ENCODE peak calls at places on chromosomes 6 and 20, in four cellular contexts. I, V, Q and R are unnamed samples.

GRCh38 chr6:156828280-156828703 is 51.1 kb downstream of the ARID1B start:
- DNase-seq in Q (peak; percentile 44), V (peak; percentile 79), I (no peak), R (no peak)

GRCh38 chr6:137705166-137706064 is 161.6 kb upstream of the TNFAIP3 start:
- DNase-seq in V (no peak), Q (peak; percentile 79), I (peak; percentile 48), R (peak; percentile 64)

GRCh38 chr20:36768768-36769430 is 4.7 kb downstream of the DSN1 start:
- DNase-seq in Q (no peak), I (no peak), V (no peak), R (no peak)

GRCh38 chr20:3820048-3820900 is at the start of gene AP5S1:
- DNase-seq in I (peak; percentile 84), Q (peak; percentile 99), V (peak; percentile 91), R (peak; percentile 98)

GRCh38 chr6:115891704-115892225 is 168.9 kb downstream of the FRK start:
- DNase-seq in V (no peak), I (no peak), Q (no peak), R (no peak)

GRCh38 chr20:25282034-25282781 is 34.3 kb downstream of the PYGB start:
- DNase-seq in V (no peak), Q (peak; percentile 35), I (no peak), R (peak; percentile 24)

GRCh38 chr6:104201557-104201956 is 658.2 kb downstream of the HACE1 start:
- DNase-seq in Q (no peak), I (no peak), V (no peak), R (no peak)

GRCh38 chr6:131383421-131384411 is 189.3 kb upstream of the ARG1 start:
- DNase-seq in Q (no peak), I (no peak), V (peak; percentile 19), R (no peak)

GRCh38 chr6:33419580-33420492 is at the start of gene SYNGAP1:
- DNase-seq in V (no peak), Q (peak; percentile 82), I (no peak), R (no peak)

GRCh38 chr6:142696689-142697088 is 248.3 kb downstream of the HIVEP2 start:
- DNase-seq in Q (no peak), V (no peak), I (no peak), R (peak; percentile 82)

GRCh38 chr6:156976144-156977088 is 199.2 kb downstream of the ARID1B start:
- DNase-seq in I (no peak), V (no peak), Q (no peak), R (no peak)

GRCh38 chr6:122428781-122429180 is 29.3 kb downstream of the HSF2 start:
- DNase-seq in V (no peak), Q (no peak), I (no peak), R (no peak)

GRCh38 chr6:109406196-109406595 is 23.9 kb upstream of the CD164 start:
- DNase-seq in V (no peak), I (no peak), Q (no peak), R (no peak)

GRCh38 chr6:89310929-89311328 is 4.2 kb downstream of the GABRR2 start:
- DNase-seq in V (no peak), Q (no peak), I (no peak), R (no peak)

GRCh38 chr6:5850848-5851255 is 155.9 kb downstream of the NRN1 start:
- DNase-seq in I (no peak), Q (no peak), V (no peak), R (no peak)

GRCh38 chr6:156390621-156391378 is 386.4 kb upstream of the ARID1B start:
- DNase-seq in I (no peak), V (no peak), Q (no peak), R (no peak)

GRCh38 chr6:155452576-155452975 is 3.1 kb downstream of the NOX3 start:
- DNase-seq in Q (no peak), I (no peak), V (no peak), R (no peak)

GRCh38 chr20:37430778-37431460 is 85.0 kb downstream of the SRC start:
- DNase-seq in I (no peak), V (no peak), Q (no peak), R (no peak)

GRCh38 chr6:76702187-76702586 is 629.7 kb upstream of the IMPG1 start:
- DNase-seq in V (no peak), Q (no peak), I (no peak), R (no peak)

GRCh38 chr6:139452176-139452876 is 77.9 kb upstream of the CITED2 start:
- DNase-seq in V (no peak), I (no peak), Q (no peak), R (no peak)

GRCh38 chr6:105993769-105994521 is 92.2 kb upstream of the PRDM1 start:
- DNase-seq in Q (peak; percentile 57), V (no peak), I (no peak), R (peak; percentile 47)

GRCh38 chr6:7129784-7130569 is 22.2 kb downstream of the RREB1 start:
- DNase-seq in Q (no peak), I (no peak), V (no peak), R (peak; percentile 84)

GRCh38 chr6:135018961-135019360 is 35.7 kb downstream of the HBS1L start:
- DNase-seq in Q (no peak), V (no peak), I (no peak), R (no peak)

GRCh38 chr20:58976095-58976730 is 4.8 kb upstream of the NELFCD start:
- DNase-seq in Q (no peak), I (no peak), V (no peak), R (no peak)

GRCh38 chr6:117169781-117170281 is 95.5 kb upstream of the VGLL2 start:
- DNase-seq in Q (no peak), V (no peak), I (no peak), R (no peak)

GRCh38 chr6:7902867-7903266 is 7.7 kb downstream of the TXNDC5 start:
- DNase-seq in I (no peak), V (no peak), Q (no peak), R (no peak)

GRCh38 chr6:15358579-15359327 is 112.9 kb downstream of the JARID2 start:
- DNase-seq in I (no peak), V (no peak), Q (no peak), R (no peak)

GRCh38 chr20:49631074-49631716 is 63.3 kb upstream of the PTGIS start:
- DNase-seq in V (no peak), Q (no peak), I (no peak), R (no peak)

GRCh38 chr6:1611572-1612385 is 2.1 kb downstream of the FOXC1 start:
- DNase-seq in V (no peak), Q (no peak), I (no peak), R (no peak)

GRCh38 chr6:162177733-162178132 is 549.8 kb downstream of the PRKN start:
- DNase-seq in Q (no peak), V (no peak), I (no peak), R (no peak)

GRCh38 chr6:157405986-157406385 is 25.0 kb downstream of the ZDHHC14 start:
- DNase-seq in I (no peak), Q (no peak), V (no peak), R (no peak)

GRCh38 chr6:154161689-154162088 is 122.6 kb downstream of the OPRM1 start:
- DNase-seq in Q (no peak), V (no peak), I (no peak), R (no peak)

GRCh38 chr6:161405418-161405817 is 131.6 kb upstream of the AGPAT4 start:
- DNase-seq in V (no peak), I (no peak), Q (no peak), R (no peak)